ENCODE peak calls at places on chromosomes 5 and 9, in six cellular contexts. D, B, K, N, R and A are unnamed samples.

GRCh38 chr9:297104-297794 is 82.6 kb downstream of the DOCK8 start:
- DNase-seq in D (peak; percentile 23), B (peak; percentile 73), K (peak; percentile 10), N (no peak), R (no peak), A (no peak)

GRCh38 chr9:105150991-105151685 is 93.3 kb upstream of the SLC44A1 start:
- DNase-seq in D (no peak), B (no peak), K (no peak), N (peak; percentile 70), R (no peak), A (no peak)

GRCh38 chr5:1519631-1520141 is 4.1 kb downstream of the LPCAT1 start:
- DNase-seq in D (peak; percentile 6), B (peak; percentile 32), K (no peak), N (no peak), R (no peak), A (peak; percentile 15)

GRCh38 chr5:37519304-37519703 is 140.2 kb downstream of the WDR70 start:
- DNase-seq in D (no peak), B (no peak), K (no peak), N (no peak), R (no peak), A (no peak)

GRCh38 chr5:171533153-171533552 is 113.7 kb downstream of the FGF18 start:
- DNase-seq in D (no peak), B (no peak), K (no peak), N (no peak), R (no peak), A (no peak)

GRCh38 chr5:177607452-177608192 is 7.7 kb downstream of the B4GALT7 start:
- DNase-seq in D (peak; percentile 70), B (peak; percentile 77), K (peak; percentile 54), N (peak; percentile 94), R (peak; percentile 91), A (peak; percentile 36)

GRCh38 chr9:95341262-95342011 is 23.9 kb upstream of the FANCC start:
- DNase-seq in D (no peak), B (no peak), K (no peak), N (peak; percentile 44), R (peak; percentile 52), A (no peak)

GRCh38 chr5:74257645-74258328 is 382.7 kb downstream of the ENC1 start:
- DNase-seq in D (peak; percentile 72), B (peak; percentile 54), K (peak; percentile 68), N (peak; percentile 70), R (no peak), A (no peak)

GRCh38 chr5:31962321-31962720 is 211.8 kb downstream of the GOLPH3 start:
- DNase-seq in D (no peak), B (peak; percentile 78), K (no peak), N (no peak), R (peak; percentile 66), A (no peak)

GRCh38 chr5:66856041-66856805 is 260.0 kb downstream of the MAST4 start:
- DNase-seq in D (no peak), B (no peak), K (no peak), N (no peak), R (no peak), A (no peak)

GRCh38 chr5:33816791-33817190 is 75.0 kb downstream of the ADAMTS12 start:
- DNase-seq in D (no peak), B (no peak), K (no peak), N (peak; percentile 77), R (no peak), A (no peak)

GRCh38 chr5:135129307-135129706 is 95.3 kb upstream of the PITX1 start:
- DNase-seq in D (no peak), B (no peak), K (no peak), N (peak; percentile 17), R (no peak), A (no peak)

GRCh38 chr9:32707326-32707725 is 71.9 kb upstream of the TAF1L start:
- DNase-seq in D (no peak), B (no peak), K (no peak), N (no peak), R (no peak), A (no peak)

GRCh38 chr9:135572233-135572632 is 10.7 kb downstream of the PAEP start:
- DNase-seq in D (no peak), B (no peak), K (no peak), N (no peak), R (no peak), A (no peak)

GRCh38 chr5:78610163-78610583 is 38.4 kb downstream of the LHFPL2 start:
- DNase-seq in D (no peak), B (no peak), K (no peak), N (peak; percentile 79), R (no peak), A (no peak)

GRCh38 chr5:74116266-74116665 is 490.3 kb downstream of the ARHGEF28 start:
- DNase-seq in D (no peak), B (no peak), K (no peak), N (peak; percentile 10), R (no peak), A (no peak)

GRCh38 chr5:136028090-136028489 is 698 bp upstream of the TGFBI start:
- DNase-seq in D (no peak), B (no peak), K (no peak), N (no peak), R (no peak), A (no peak)

GRCh38 chr5:173689713-173690360 is 73.4 kb upstream of the BOD1 start:
- DNase-seq in D (no peak), B (no peak), K (no peak), N (no peak), R (no peak), A (no peak)

GRCh38 chr5:74141053-74141452 is 499.5 kb downstream of the ENC1 start:
- DNase-seq in D (no peak), B (no peak), K (no peak), N (peak; percentile 49), R (no peak), A (no peak)

GRCh38 chr5:179820127-179820482 is 600 bp upstream of the SQSTM1 start:
- DNase-seq in D (no peak), B (no peak), K (no peak), N (no peak), R (no peak), A (no peak)

GRCh38 chr9:126986506-126986951 is 71.9 kb downstream of the RALGPS1 start:
- DNase-seq in D (no peak), B (no peak), K (no peak), N (peak; percentile 12), R (no peak), A (no peak)

GRCh38 chr9:129182625-129183494 is 4.8 kb upstream of the IER5L start:
- DNase-seq in D (peak; percentile 41), B (no peak), K (peak; percentile 35), N (peak; percentile 37), R (peak; percentile 41), A (no peak)

GRCh38 chr9:99807276-99807852 is 14.3 kb upstream of the NR4A3 start:
- DNase-seq in D (peak; percentile 58), B (peak; percentile 47), K (peak; percentile 81), N (peak; percentile 73), R (peak; percentile 75), A (peak; percentile 49)

GRCh38 chr9:77841739-77842386 is 189.7 kb downstream of the GNAQ start:
- DNase-seq in D (no peak), B (no peak), K (no peak), N (no peak), R (no peak), A (no peak)
- TF ChIP-seq CTCF in D (peak; percentile 38), B (peak; percentile 24), K (peak; percentile 27), N (peak; percentile 29), R (peak; percentile 39), A (peak; percentile 25)

GRCh38 chr9:3181049-3181953 is 337.4 kb upstream of the PUM3 start:
- DNase-seq in D (peak; percentile 17), B (peak; percentile 36), K (no peak), N (peak; percentile 32), R (peak; percentile 78), A (no peak)
- TF ChIP-seq CTCF in D (peak; percentile 14), B (no peak), K (no peak), N (no peak), R (peak; percentile 15), A (no peak)

GRCh38 chr5:131810510-131811249 is 13.9 kb upstream of the FNIP1 start:
- DNase-seq in D (no peak), B (no peak), K (no peak), N (peak; percentile 62), R (peak; percentile 61), A (no peak)
- TF ChIP-seq CTCF in D (peak; percentile 43), B (no peak), K (no peak), N (peak; percentile 16), R (peak; percentile 21), A (no peak)

DNA sequence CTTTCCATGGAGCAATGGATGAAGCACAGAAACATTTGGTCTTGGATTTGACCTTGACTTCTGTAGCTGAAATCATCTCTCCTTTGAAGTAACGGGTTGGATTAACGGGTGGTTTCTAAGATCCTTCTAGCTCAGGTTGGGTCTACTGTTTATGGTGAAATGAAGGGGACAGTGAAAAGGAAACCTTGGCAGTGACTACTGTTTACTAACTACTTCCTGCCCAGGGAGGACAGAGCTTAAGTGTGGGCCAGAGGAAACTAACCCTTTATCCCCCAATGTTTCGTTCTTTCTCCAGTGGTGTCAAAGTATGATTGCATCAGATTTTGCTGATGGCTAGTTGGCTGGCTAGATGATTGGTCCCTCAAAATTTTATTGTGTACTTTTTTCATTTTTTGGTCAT is 22.2 kb downstream of the SKP2 start:
- DNase-seq in D (no peak), B (no peak), K (no peak), N (no peak), R (no peak), A (no peak)
- TF ChIP-seq CTCF in D (no peak), B (no peak), K (no peak), N (no peak), R (no peak), A (no peak)

GRCh38 chr9:35646583-35647265 is 4.0 kb downstream of the SIT1 start:
- DNase-seq in D (peak; percentile 93), B (peak; percentile 94), K (peak; percentile 95), N (peak; percentile 96), R (peak; percentile 95), A (peak; percentile 94)

GRCh38 chr9:35649431-35650340 is 1.0 kb downstream of the SIT1 start:
- DNase-seq in D (peak; percentile 67), B (no peak), K (no peak), N (no peak), R (no peak), A (no peak)

GRCh38 chr9:35650341-35651158 is at the start of gene SIT1:
- DNase-seq in D (no peak), B (no peak), K (no peak), N (no peak), R (no peak), A (no peak)

GRCh38 chr9:35643046-35643445 is 7.7 kb downstream of the SIT1 start:
- DNase-seq in D (no peak), B (no peak), K (no peak), N (no peak), R (no peak), A (no peak)

GRCh38 chr9:35645736-35646582 is 4.8 kb downstream of the SIT1 start:
- DNase-seq in D (no peak), B (no peak), K (peak; percentile 42), N (no peak), R (peak; percentile 57), A (no peak)
- TF ChIP-seq CTCF in D (no peak), B (no peak), K (no peak), N (no peak), R (no peak), A (no peak)